ENCODE peak calls at places on chromosomes 13 and 19, in seven cellular contexts. H is CD4-positive, alpha-beta memory T cell; U is NCI-H2227 treated with DMSO at 0.1 percent for 48 hours; X is NCI-H1092; K is stimulated activated CD4-positive, alpha-beta T cell treated with anti-CD3 and anti-CD28 coated beads, Interleukin-4, amount 100 ng/mL, for 1 hour; R is Caki2; J is stimulated activated CD8-positive, alpha-beta memory T cell treated with anti-CD3 and anti-CD28 coated beads, Interleukin-15, amount 100 ng/mL, for 24 hours. B is an unnamed sample.
A peak's percentile ranks its signal among the peaks of the same experiment; 100 is the strongest.

GRCh38 chr19:30864460-30865215 is 484.6 kb downstream of the TSHZ3 start:
- DNase-seq in H (no peak), U (no peak), X (no peak), K (no peak), R (no peak), J (no peak), B (no peak)

GRCh38 chr19:42466521-42467436 is 24.0 kb upstream of the CXCL17 start:
- DNase-seq in H (no peak), U (no peak), X (no peak), K (no peak), R (no peak), J (no peak), B (no peak)

GRCh38 chr13:98819382-98819781 is 66.9 kb upstream of the SLC15A1 start:
- DNase-seq in H (no peak), U (no peak), X (no peak), K (no peak), R (no peak), J (no peak), B (no peak)

GRCh38 chr13:44837250-44837649 is 152.0 kb downstream of the NUFIP1 start:
- DNase-seq in H (no peak), U (no peak), X (no peak), K (no peak), R (no peak), J (no peak), B (no peak)

GRCh38 chr19:373391-374182 is 29.0 kb upstream of the MIER2 start:
- DNase-seq in H (no peak), U (no peak), X (no peak), K (no peak), R (no peak), J (no peak), B (no peak)

GRCh38 chr13:80297094-80297493 is 43.8 kb downstream of the SPRY2 start:
- DNase-seq in H (no peak), U (no peak), X (no peak), K (no peak), R (no peak), J (no peak), B (no peak)

GRCh38 chr13:40389081-40389641 is 277.3 kb downstream of the FOXO1 start:
- DNase-seq in H (peak; percentile 75), U (no peak), X (no peak), K (peak; percentile 30), R (no peak), J (no peak), B (no peak)

GRCh38 chr19:42111384-42111783 is 20.9 kb downstream of the POU2F2 start:
- DNase-seq in H (no peak), U (no peak), X (no peak), K (no peak), R (no peak), J (no peak), B (peak; percentile 94)

GRCh38 chr19:13015361-13016231 is 20.3 kb downstream of the NFIX start:
- DNase-seq in H (no peak), U (no peak), X (no peak), K (no peak), R (no peak), J (no peak), B (no peak)

GRCh38 chr19:29516821-29517395 is 8.9 kb upstream of the VSTM2B start:
- DNase-seq in H (no peak), U (no peak), X (no peak), K (no peak), R (no peak), J (no peak), B (no peak)

GRCh38 chr19:33758541-33759013 is 38.1 kb upstream of the KCTD15 start:
- DNase-seq in H (no peak), U (peak; percentile 96), X (no peak), K (no peak), R (peak; percentile 75), J (no peak), B (no peak)

GRCh38 chr13:111898956-111899713 is 167.8 kb upstream of the SOX1 start:
- DNase-seq in H (no peak), U (no peak), X (no peak), K (no peak), R (no peak), J (no peak), B (no peak)

GRCh38 chr13:74710006-74710405 is 575.8 kb upstream of the KLF12 start:
- DNase-seq in H (no peak), U (no peak), X (no peak), K (no peak), R (no peak), J (no peak), B (peak; percentile 24)

GRCh38 chr19:41886761-41887710 is 4.1 kb downstream of the ARHGEF1 start:
- DNase-seq in H (peak; percentile 83), U (no peak), X (no peak), K (peak; percentile 43), R (no peak), J (no peak), B (no peak)

GRCh38 chr19:1884719-1885334 is 469 bp downstream of the ABHD17A start:
- DNase-seq in H (no peak), U (no peak), X (no peak), K (no peak), R (no peak), J (no peak), B (no peak)

GRCh38 chr13:44819245-44819644 is 170.0 kb downstream of the NUFIP1 start:
- DNase-seq in H (no peak), U (no peak), X (no peak), K (no peak), R (peak; percentile 65), J (no peak), B (no peak)

GRCh38 chr13:95228130-95228529 is 73.1 kb downstream of the ABCC4 start:
- DNase-seq in H (no peak), U (no peak), X (no peak), K (no peak), R (no peak), J (no peak), B (no peak)

GRCh38 chr13:44259045-44260042 is 114.3 kb upstream of the SERP2 start:
- DNase-seq in H (peak; percentile 55), U (no peak), X (no peak), K (peak; percentile 79), R (peak; percentile 14), J (no peak), B (no peak)

GRCh38 chr13:110070511-110071120 is 236.3 kb downstream of the COL4A1 start:
- DNase-seq in H (no peak), U (no peak), X (no peak), K (no peak), R (peak; percentile 25), J (no peak), B (peak; percentile 47)

GRCh38 chr13:20831933-20832332 is 58.2 kb upstream of the EEF1AKMT1 start:
- DNase-seq in H (no peak), U (no peak), X (no peak), K (no peak), R (no peak), J (no peak), B (no peak)

GRCh38 chr19:45767410-45767880 is 1.6 kb downstream of the SIX5 start:
- DNase-seq in H (no peak), U (no peak), X (no peak), K (no peak), R (peak; percentile 80), J (no peak), B (peak; percentile 38)

GRCh38 chr13:51269039-51269438 is 46.8 kb downstream of the FAM124A start:
- DNase-seq in H (no peak), U (no peak), X (no peak), K (no peak), R (no peak), J (no peak), B (no peak)

GRCh38 chr13:97855570-97855970 is 97.9 kb upstream of the IPO5 start:
- DNase-seq in H (no peak), U (peak; percentile 66), X (peak; percentile 65), K (no peak), R (peak; percentile 28), J (no peak), B (no peak)

GRCh38 chr19:5250127-5250659 is 90.4 kb downstream of the PTPRS start:
- DNase-seq in H (no peak), U (no peak), X (peak; percentile 68), K (no peak), R (no peak), J (no peak), B (no peak)

GRCh38 chr19:16737909-16738308 is 18.3 kb downstream of the NWD1 start:
- DNase-seq in H (no peak), U (no peak), X (peak; percentile 55), K (no peak), R (no peak), J (no peak), B (no peak)

GRCh38 chr19:17807731-17808316 is 12.9 kb downstream of the B3GNT3 start:
- DNase-seq in H (no peak), U (peak; percentile 7), X (no peak), K (peak; percentile 25), R (no peak), J (no peak), B (no peak)

GRCh38 chr19:33551676-33552075 is 30.1 kb upstream of the PEPD start:
- DNase-seq in H (no peak), U (no peak), X (no peak), K (no peak), R (no peak), J (no peak), B (no peak)